ENCODE peak calls at places on chromosomes 11 and 22, in four cellular contexts. I, H, X and J are unnamed samples.
A peak's percentile ranks its signal among the peaks of the same experiment; 100 is the strongest.

GRCh38 chr11:133078591-133079179 is 453.6 kb downstream of the OPCML start:
- DNase-seq in I (peak; percentile 38), H (no peak), X (peak; percentile 23), J (no peak)

GRCh38 chr11:94457118-94458029 is 36.3 kb downstream of the MRE11 start:
- DNase-seq in I (no peak), H (no peak), X (no peak), J (no peak)

GRCh38 chr11:132125855-132126841 is 755.7 kb downstream of the NTM start:
- DNase-seq in I (peak; percentile 3), H (no peak), X (no peak), J (no peak)

GRCh38 chr22:23219787-23220484 is 39.6 kb downstream of the BCR start:
- DNase-seq in I (peak; percentile 79), H (no peak), X (no peak), J (peak; percentile 59)

GRCh38 chr11:96607890-96608558 is 218.2 kb downstream of the JRKL start:
- DNase-seq in I (no peak), H (no peak), X (no peak), J (no peak)

GRCh38 chr11:131934006-131934405 is 563.6 kb downstream of the NTM start:
- DNase-seq in I (no peak), H (no peak), X (no peak), J (no peak)

GRCh38 chr11:66607126-66607834 is 9.2 kb upstream of the RBM14 start:
- DNase-seq in I (no peak), H (no peak), X (peak; percentile 40), J (peak; percentile 84)

GRCh38 chr11:30414283-30414682 is 91.4 kb downstream of the ARL14EP start:
- DNase-seq in I (no peak), H (no peak), X (no peak), J (no peak)

GRCh38 chr11:116829525-116830183 is at the start of gene APOC3:
- DNase-seq in I (no peak), H (no peak), X (no peak), J (no peak)

GRCh38 chr11:113198907-113199660 is 115.3 kb upstream of the TTC12 start:
- DNase-seq in I (no peak), H (no peak), X (no peak), J (no peak)

GRCh38 chr11:92457250-92457649 is 232.6 kb downstream of the FAT3 start:
- DNase-seq in I (no peak), H (no peak), X (no peak), J (no peak)

GRCh38 chr22:50082961-50083461 is 2.2 kb downstream of the MLC1 start:
- DNase-seq in I (no peak), H (no peak), X (no peak), J (no peak)

GRCh38 chr22:47474464-47474863 is 712.0 kb downstream of the TBC1D22A start:
- DNase-seq in I (peak; percentile 11), H (no peak), X (no peak), J (no peak)

GRCh38 chr11:122981388-122982264 is at the start of gene BSX:
- DNase-seq in I (peak; percentile 71), H (no peak), X (peak; percentile 42), J (peak; percentile 82)

GRCh38 chr11:47489395-47489755 is 40.4 kb upstream of the RAPSN start:
- DNase-seq in I (no peak), H (no peak), X (no peak), J (no peak)

GRCh38 chr11:112143597-112143996 is 20.3 kb downstream of the IL18 start:
- DNase-seq in I (no peak), H (no peak), X (no peak), J (no peak)

GRCh38 chr11:95108671-95109551 is 19.3 kb downstream of the ENDOD1 start:
- DNase-seq in I (no peak), H (no peak), X (peak; percentile 37), J (no peak)

GRCh38 chr22:39306456-39307361 is 12.7 kb downstream of the RPL3 start:
- DNase-seq in I (peak; percentile 75), H (no peak), X (no peak), J (no peak)